ENCODE peak calls at places on chromosomes 7 and 10, in eight cellular contexts. T is stimulated activated CD8-positive, alpha-beta memory T cell treated with anti-CD3 and anti-CD28 coated beads, Interleukin-4, amount 100 ng/mL, for 1 hour; B is CMK; M is T-cell; X is uterus; C is activated naive CD4-positive, alpha-beta T cell treated with Interleukin-2 at 50 U/mL for 16 hours; K is NCI-H187; R is stimulated activated CD4-positive, alpha-beta T cell treated with anti-CD3 and anti-CD28 coated beads, Interleukin-1b, Interleukin-23, amount 100 ng/mL, for 1 hour. G is an unnamed sample.

GRCh38 chr10:100825325-100825875 is 80.0 kb downstream of the PAX2 start:
- DNase-seq in R (no peak), C (no peak), T (no peak), X (no peak), M (no peak), B (no peak), K (no peak), G (no peak)

GRCh38 chr10:72316748-72317435 is 37.8 kb downstream of the DNAJB12 start:
- DNase-seq in R (no peak), M (peak; percentile 77), C (peak; percentile 47), K (no peak), T (no peak), X (no peak), B (no peak), G (no peak)

GRCh38 chr7:91325731-91326130 is 61.5 kb downstream of the FZD1 start:
- DNase-seq in X (no peak), T (no peak), C (no peak), K (no peak), R (no peak), M (no peak), B (no peak), G (no peak)

GRCh38 chr7:10677668-10678232 is 295.9 kb upstream of the PHF14 start:
- DNase-seq in T (no peak), M (no peak), B (no peak), X (no peak), C (no peak), R (no peak), K (no peak), G (no peak)

GRCh38 chr10:96122824-96123223 is 7.3 kb upstream of the ZNF518A start:
- DNase-seq in M (no peak), R (no peak), B (no peak), X (no peak), T (no peak), C (no peak), K (no peak), G (no peak)

GRCh38 chr10:120607016-120607709 is 150.1 kb downstream of the PLPP4 start:
- DNase-seq in B (no peak), C (no peak), R (no peak), X (no peak), K (no peak), M (no peak), T (no peak), G (no peak)

GRCh38 chr7:66183700-66184099 is 21.4 kb upstream of the TPST1 start:
- DNase-seq in T (no peak), M (no peak), B (no peak), X (no peak), C (no peak), R (no peak), K (no peak), G (no peak)

GRCh38 chr7:20539201-20539600 is 76.3 kb upstream of the ABCB5 start:
- DNase-seq in X (no peak), K (no peak), C (no peak), R (no peak), B (peak; percentile 15), T (no peak), M (no peak), G (peak; percentile 11)

GRCh38 chr7:16436306-16436705 is 15.0 kb upstream of the CRPPA start:
- DNase-seq in B (no peak), M (no peak), T (no peak), K (no peak), R (no peak), X (no peak), C (no peak), G (no peak)

GRCh38 chr10:104146871-104147270 is 24.9 kb downstream of the SFR1 start:
- DNase-seq in M (no peak), B (no peak), C (no peak), R (no peak), T (no peak), K (no peak), X (no peak), G (no peak)

GRCh38 chr10:130194991-130195645 is 58.9 kb downstream of the GLRX3 start:
- DNase-seq in X (no peak), B (no peak), M (no peak), R (no peak), T (no peak), C (no peak), K (no peak), G (no peak)

GRCh38 chr10:85557706-85558105 is 808.9 kb downstream of the GRID1 start:
- DNase-seq in R (no peak), T (no peak), K (no peak), B (no peak), C (no peak), M (no peak), X (no peak), G (no peak)

GRCh38 chr7:46854958-46855473 is 726.9 kb downstream of the TNS3 start:
- DNase-seq in M (no peak), K (no peak), B (no peak), C (no peak), R (no peak), T (no peak), X (no peak), G (no peak)

GRCh38 chr7:112143567-112143966 is 62.6 kb downstream of the DOCK4 start:
- DNase-seq in M (no peak), C (no peak), B (no peak), K (no peak), R (no peak), X (no peak), T (no peak), G (no peak)

GRCh38 chr10:133273534-133274143 is 3.0 kb downstream of the ADAM8 start:
- DNase-seq in K (no peak), T (no peak), C (no peak), X (no peak), R (no peak), B (no peak), M (no peak), G (no peak)

GRCh38 chr7:22675917-22676343 is 51.1 kb upstream of the IL6 start:
- DNase-seq in X (no peak), T (no peak), M (peak; percentile 30), C (peak; percentile 29), B (peak; percentile 68), R (no peak), K (no peak), G (no peak)

GRCh38 chr10:102649770-102650654 is 5.7 kb downstream of the TRIM8 start:
- DNase-seq in C (no peak), R (no peak), X (no peak), K (no peak), B (no peak), T (no peak), M (no peak), G (no peak)

GRCh38 chr7:116283595-116284204 is 73.4 kb downstream of the TES start:
- DNase-seq in C (no peak), B (no peak), R (no peak), M (no peak), T (no peak), X (no peak), K (no peak), G (no peak)

GRCh38 chr7:16669581-16669980 is 23.6 kb downstream of the BZW2 start:
- DNase-seq in C (no peak), R (no peak), K (no peak), M (no peak), T (no peak), B (no peak), X (no peak), G (no peak)